ENCODE peak calls at places on chromosomes 1 and 21, in nine cellular contexts. L, K, O, D, N, G, Z, W and C are unnamed samples.

GRCh38 chr1:228226956-228227791 is 19.3 kb downstream of the OBSCN start:
- DNase-seq in L (peak), K (no peak), O (no peak), D (no peak), N (peak), G (peak), Z (no peak), W (no peak), C (no peak)

GRCh38 chr21:44574457-44575306 is 1.2 kb downstream of the KRTAP10-4 start:
- DNase-seq in L (no peak), K (peak), O (peak), D (no peak), N (peak), G (no peak), Z (no peak), W (no peak), C (no peak)

GRCh38 chr1:182700351-182700709 is 15.9 kb upstream of the RGS8 start:
- DNase-seq in L (no peak), K (no peak), O (no peak), D (peak), N (no peak), G (peak), Z (no peak), W (no peak), C (no peak)

GRCh38 chr1:224223819-224224714 is 41.0 kb downstream of the DEGS1 start:
- DNase-seq in L (peak), K (no peak), O (no peak), D (no peak), N (no peak), G (peak), Z (no peak), W (no peak), C (no peak)

GRCh38 chr1:118118469-118118868 is 66.6 kb downstream of the SPAG17 start:
- DNase-seq in L (no peak), K (peak), O (no peak), D (no peak), N (no peak), G (no peak), Z (no peak), W (peak), C (no peak)

GRCh38 chr1:12132078-12132477 is 34.7 kb upstream of the TNFRSF1B start:
- DNase-seq in L (peak), K (no peak), O (no peak), D (no peak), N (no peak), G (peak), Z (no peak), W (peak), C (no peak)

GRCh38 chr21:43829575-43830119 is 35.4 kb upstream of the AGPAT3 start:
- DNase-seq in L (no peak), K (no peak), O (no peak), D (no peak), N (no peak), G (no peak), Z (no peak), W (no peak), C (no peak)

GRCh38 chr1:98210064-98210463 is 289.2 kb upstream of the DPYD start:
- DNase-seq in L (peak), K (no peak), O (no peak), D (no peak), N (no peak), G (no peak), Z (no peak), W (no peak), C (no peak)

GRCh38 chr21:37073417-37074194 is 552 bp downstream of the TTC3 start:
- DNase-seq in L (peak), K (peak), O (peak), D (peak), N (peak), G (peak), Z (no peak), W (no peak), C (peak)

GRCh38 chr21:17532292-17532691 is 19.4 kb downstream of the CXADR start:
- DNase-seq in L (no peak), K (no peak), O (no peak), D (no peak), N (no peak), G (no peak), Z (no peak), W (no peak), C (no peak)

GRCh38 chr1:36520056-36520455 is 37.3 kb upstream of the CSF3R start:
- DNase-seq in L (no peak), K (no peak), O (no peak), D (no peak), N (no peak), G (no peak), Z (no peak), W (no peak), C (no peak)

GRCh38 chr1:46996659-46997281 is 26.7 kb upstream of the CYP4X1 start:
- DNase-seq in L (no peak), K (no peak), O (no peak), D (no peak), N (no peak), G (peak), Z (no peak), W (no peak), C (no peak)

GRCh38 chr1:163401211-163401610 is 79.5 kb downstream of the NUF2 start:
- DNase-seq in L (no peak), K (no peak), O (no peak), D (no peak), N (no peak), G (peak), Z (no peak), W (no peak), C (no peak)

GRCh38 chr1:1759456-1760344 is 18.6 kb downstream of the NADK start:
- DNase-seq in L (no peak), K (no peak), O (no peak), D (no peak), N (peak), G (no peak), Z (no peak), W (no peak), C (no peak)

GRCh38 chr1:23010734-23011449 is 4.8 kb downstream of the TEX46 start:
- DNase-seq in L (peak), K (peak), O (no peak), D (no peak), N (no peak), G (peak), Z (no peak), W (no peak), C (no peak)

GRCh38 chr1:234881893-234882771 is 246.5 kb downstream of the TOMM20 start:
- DNase-seq in L (no peak), K (no peak), O (peak), D (no peak), N (no peak), G (no peak), Z (no peak), W (no peak), C (no peak)

GRCh38 chr1:46528297-46528955 is 23.0 kb downstream of the KNCN start:
- DNase-seq in L (peak), K (no peak), O (no peak), D (no peak), N (no peak), G (no peak), Z (no peak), W (no peak), C (no peak)

GRCh38 chr1:186605762-186606350 is 74.4 kb downstream of the PTGS2 start:
- DNase-seq in L (peak), K (peak), O (peak), D (no peak), N (peak), G (peak), Z (peak), W (no peak), C (no peak)

GRCh38 chr1:25020173-25020840 is 90.2 kb upstream of the RUNX3 start:
- DNase-seq in L (no peak), K (no peak), O (no peak), D (no peak), N (no peak), G (no peak), Z (no peak), W (no peak), C (no peak)

GRCh38 chr1:15848143-15848928 is 829 bp downstream of the SPEN start:
- DNase-seq in L (peak), K (peak), O (no peak), D (peak), N (peak), G (peak), Z (no peak), W (no peak), C (peak)

GRCh38 chr1:3869751-3870301 is 12.6 kb downstream of the DFFB start:
- DNase-seq in L (no peak), K (no peak), O (no peak), D (no peak), N (no peak), G (no peak), Z (no peak), W (no peak), C (no peak)

GRCh38 chr1:40848530-40849189 is 13.5 kb downstream of the CITED4 start:
- DNase-seq in L (peak), K (peak), O (no peak), D (no peak), N (peak), G (peak), Z (peak), W (peak), C (no peak)

GRCh38 chr1:77866296-77866695 is 22.1 kb upstream of the NEXN start:
- DNase-seq in L (no peak), K (no peak), O (no peak), D (no peak), N (no peak), G (peak), Z (no peak), W (no peak), C (no peak)

GRCh38 chr1:193278968-193279367 is 92.6 kb upstream of the B3GALT2 start:
- DNase-seq in L (no peak), K (no peak), O (no peak), D (no peak), N (no peak), G (no peak), Z (no peak), W (no peak), C (no peak)

GRCh38 chr1:205024679-205025078 is 18.3 kb upstream of the CNTN2 start:
- DNase-seq in L (no peak), K (no peak), O (no peak), D (no peak), N (no peak), G (no peak), Z (no peak), W (no peak), C (no peak)

GRCh38 chr1:187396929-187397796 is 568.4 kb downstream of the PLA2G4A start:
- DNase-seq in L (no peak), K (no peak), O (no peak), D (no peak), N (no peak), G (no peak), Z (no peak), W (no peak), C (no peak)

GRCh38 chr21:44552136-44552535 is 831 bp upstream of the KRTAP10-2 start:
- DNase-seq in L (no peak), K (no peak), O (no peak), D (no peak), N (peak), G (no peak), Z (no peak), W (no peak), C (no peak)

GRCh38 chr1:13766906-13767564 is 67.0 kb downstream of the PRDM2 start:
- DNase-seq in L (peak), K (no peak), O (no peak), D (no peak), N (no peak), G (peak), Z (no peak), W (no peak), C (no peak)

GRCh38 chr1:118317836-118318614 is 133.0 kb upstream of the SPAG17 start:
- DNase-seq in L (no peak), K (no peak), O (no peak), D (no peak), N (no peak), G (no peak), Z (no peak), W (no peak), C (no peak)

GRCh38 chr1:41661428-41662060 is 177.1 kb upstream of the EDN2 start:
- DNase-seq in L (no peak), K (no peak), O (no peak), D (peak), N (no peak), G (no peak), Z (no peak), W (no peak), C (no peak)

GRCh38 chr1:226100436-226101347 is 38.2 kb downstream of the H3-3A start:
- DNase-seq in L (peak), K (peak), O (peak), D (no peak), N (peak), G (peak), Z (no peak), W (no peak), C (no peak)

GRCh38 chr21:18443085-18443484 is 39.5 kb upstream of the TMPRSS15 start:
- DNase-seq in L (no peak), K (no peak), O (no peak), D (no peak), N (no peak), G (no peak), Z (no peak), W (no peak), C (no peak)

GRCh38 chr1:179353546-179353945 is 12.2 kb upstream of the AXDND1 start:
- DNase-seq in L (peak), K (peak), O (no peak), D (no peak), N (no peak), G (peak), Z (no peak), W (no peak), C (no peak)

GRCh38 chr1:112696578-112697320 is 10.2 kb downstream of the RHOC start:
- DNase-seq in L (no peak), K (no peak), O (no peak), D (no peak), N (no peak), G (no peak), Z (no peak), W (no peak), C (no peak)

GRCh38 chr1:235407419-235407818 is 40.2 kb downstream of the TBCE start:
- DNase-seq in L (no peak), K (no peak), O (no peak), D (no peak), N (no peak), G (no peak), Z (no peak), W (no peak), C (no peak)

GRCh38 chr1:153939476-153939875 is 7.0 kb downstream of the DENND4B start:
- DNase-seq in L (no peak), K (no peak), O (no peak), D (no peak), N (no peak), G (no peak), Z (no peak), W (no peak), C (no peak)

GRCh38 chr1:44407430-44408180 is 2.5 kb downstream of the RNF220 start:
- DNase-seq in L (no peak), K (peak), O (no peak), D (no peak), N (no peak), G (no peak), Z (peak), W (no peak), C (no peak)
- TF ChIP-seq CTCF in L (no peak), K (no peak), O (no peak), D (no peak), N (no peak), G (no peak), Z (no peak), W (no peak), C (no peak)

GRCh38 chr1:215143497-215143896 is 61.0 kb downstream of the KCNK2 start:
- DNase-seq in L (no peak), K (no peak), O (no peak), D (no peak), N (no peak), G (no peak), Z (no peak), W (no peak), C (no peak)

GRCh38 chr1:215151841-215152240 is 69.3 kb downstream of the KCNK2 start:
- DNase-seq in L (no peak), K (no peak), O (no peak), D (no peak), N (no peak), G (no peak), Z (no peak), W (no peak), C (no peak)

GRCh38 chr1:215141460-215141859 is 58.9 kb downstream of the KCNK2 start:
- DNase-seq in L (no peak), K (no peak), O (no peak), D (no peak), N (no peak), G (no peak), Z (no peak), W (no peak), C (no peak)

GRCh38 chr1:215147024-215147423 is 64.5 kb downstream of the KCNK2 start:
- DNase-seq in L (no peak), K (no peak), O (no peak), D (no peak), N (no peak), G (no peak), Z (no peak), W (no peak), C (no peak)

DNA sequence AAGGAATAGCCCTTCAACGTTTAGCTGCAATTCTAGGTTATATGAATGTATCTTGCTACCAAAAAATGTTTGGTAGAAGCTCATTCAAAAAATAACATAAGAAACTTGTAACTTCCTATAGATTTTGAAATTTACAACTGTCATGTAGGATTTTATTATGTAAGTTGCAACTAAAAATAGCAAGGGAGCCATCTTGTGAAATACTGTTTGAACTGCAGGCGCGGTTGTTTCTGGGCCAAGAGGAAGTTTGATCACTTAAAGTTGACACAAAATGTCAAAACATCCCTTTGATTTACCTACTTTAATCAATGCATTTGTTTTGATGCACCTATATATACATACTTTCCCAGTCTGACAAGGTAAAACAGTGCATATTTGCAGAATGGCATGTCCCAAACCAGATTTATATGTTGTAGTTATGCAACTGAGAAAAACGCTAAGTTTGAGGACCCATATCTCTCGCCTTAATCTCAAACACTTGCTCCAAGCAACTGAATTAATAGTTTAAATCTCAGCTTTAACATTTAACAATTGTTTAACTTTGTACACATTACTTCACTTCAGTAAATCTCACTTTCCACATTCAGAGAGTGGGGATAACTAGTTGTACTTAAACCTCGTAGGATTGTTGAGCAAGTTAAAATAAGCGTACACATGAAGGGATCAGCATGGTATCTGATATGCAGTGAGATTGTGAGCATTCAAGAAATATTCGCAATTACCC is 63.9 kb downstream of the KCNK2 start:
- DNase-seq in L (peak), K (peak), O (no peak), D (no peak), N (peak), G (peak), Z (peak), W (no peak), C (no peak)
- TF ChIP-seq CTCF in L (peak), K (peak), O (peak), D (no peak), N (no peak), G (peak), Z (peak), W (peak), C (peak)

GRCh38 chr1:67850151-67850551 is 16.9 kb upstream of the GNG12 start:
- DNase-seq in L (peak), K (peak), O (peak), D (no peak), N (no peak), G (peak), Z (peak), W (no peak), C (no peak)
- TF ChIP-seq CTCF in L (peak), K (peak), O (peak), D (peak), N (peak), G (peak), Z (peak), W (peak), C (peak)

GRCh38 chr1:219926363-219926998 is 1.9 kb downstream of the SLC30A10 start:
- DNase-seq in L (no peak), K (peak), O (no peak), D (no peak), N (no peak), G (peak), Z (no peak), W (no peak), C (no peak)

GRCh38 chr1:219928791-219929118 is 398 bp upstream of the SLC30A10 start:
- DNase-seq in L (no peak), K (no peak), O (no peak), D (no peak), N (no peak), G (no peak), Z (no peak), W (no peak), C (no peak)

GRCh38 chr1:219927298-219927955 is 930 bp downstream of the SLC30A10 start:
- DNase-seq in L (no peak), K (no peak), O (no peak), D (no peak), N (no peak), G (no peak), Z (no peak), W (no peak), C (no peak)

GRCh38 chr1:219931033-219931432 is 2.7 kb upstream of the SLC30A10 start:
- DNase-seq in L (no peak), K (peak), O (no peak), D (no peak), N (no peak), G (no peak), Z (no peak), W (no peak), C (no peak)

GRCh38 chr1:219927956-219928790 is at the start of gene SLC30A10:
- DNase-seq in L (no peak), K (peak), O (peak), D (no peak), N (peak), G (peak), Z (peak), W (no peak), C (no peak)
- TF ChIP-seq CTCF in L (no peak), K (peak), O (peak), D (no peak), N (no peak), G (no peak), Z (no peak), W (no peak), C (no peak)

DNA sequence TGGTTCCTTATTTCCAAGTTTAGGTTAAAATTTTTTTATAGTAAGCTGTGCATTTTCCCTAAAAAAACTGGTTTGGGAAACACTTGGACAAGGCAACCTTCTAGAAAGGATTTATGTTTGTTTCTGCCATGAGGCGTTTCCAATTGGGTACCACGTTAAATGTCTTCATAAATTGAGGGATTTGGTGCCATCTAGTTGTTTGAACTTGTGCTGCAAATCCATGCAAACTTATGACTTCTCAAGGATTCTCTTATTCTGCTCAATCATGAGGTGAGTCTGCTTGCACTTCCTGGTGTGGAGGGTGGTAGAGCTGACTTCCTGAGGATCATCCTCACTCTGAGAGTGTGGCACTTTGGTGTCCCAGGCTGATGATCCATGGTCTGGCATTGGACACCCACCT is 123.3 kb downstream of the PCNX2 start:
- DNase-seq in L (peak), K (no peak), O (no peak), D (no peak), N (no peak), G (peak), Z (no peak), W (no peak), C (no peak)
- TF ChIP-seq CTCF in L (peak), K (peak), O (no peak), D (no peak), N (no peak), G (no peak), Z (peak), W (peak), C (peak)